ENCODE peak calls at places on chromosomes 12 and 14, in six cellular contexts. G is ascending aorta, L is heart left ventricle, Z is neural crest cell, T is cardiac muscle cell, V is uterus. D is an unnamed sample.

GRCh38 chr12:32302218-32302826 is 97.0 kb upstream of the FGD4 start:
- DNase-seq in V (no peak), T (peak; percentile 60), L (no peak), Z (no peak), G (no peak), D (no peak)

GRCh38 chr14:68670344-68670725 is 122.5 kb downstream of the ZFP36L1 start:
- DNase-seq in T (no peak), L (no peak), G (no peak), Z (no peak), V (peak; percentile 18), D (no peak)

GRCh38 chr12:102816816-102817434 is 100.1 kb downstream of the PAH start:
- DNase-seq in G (no peak), L (no peak), Z (no peak), V (no peak), T (peak; percentile 57), D (peak; percentile 9)

GRCh38 chr14:33210304-33210703 is 271.6 kb downstream of the NPAS3 start:
- DNase-seq in Z (peak; percentile 33), G (no peak), V (no peak), L (no peak), T (peak; percentile 75), D (peak; percentile 71)

GRCh38 chr14:51188566-51189185 is 51.4 kb upstream of the TMX1 start:
- DNase-seq in G (no peak), T (no peak), V (peak; percentile 37), Z (no peak), L (no peak), D (no peak)

GRCh38 chr14:105324871-105325270 is 10.3 kb downstream of the PACS2 start:
- DNase-seq in Z (no peak), L (no peak), G (no peak), T (no peak), V (no peak), D (no peak)

GRCh38 chr14:72961579-72962335 is 35.5 kb downstream of the DCAF4 start:
- DNase-seq in Z (no peak), T (no peak), L (no peak), V (no peak), G (no peak), D (no peak)

GRCh38 chr14:79608426-79608825 is 602.9 kb downstream of the DIO2 start:
- DNase-seq in V (no peak), Z (no peak), G (no peak), T (no peak), L (no peak), D (no peak)

GRCh38 chr12:41573445-41573844 is 385.3 kb downstream of the PDZRN4 start:
- DNase-seq in G (no peak), T (no peak), L (no peak), Z (no peak), V (no peak), D (no peak)

GRCh38 chr12:123916729-123917128 is 55.9 kb downstream of the CCDC92 start:
- DNase-seq in V (no peak), G (no peak), Z (no peak), T (no peak), L (no peak), D (no peak)

GRCh38 chr12:55742719-55743130 is at the start of gene GDF11:
- DNase-seq in Z (peak; percentile 76), T (peak; percentile 93), G (no peak), V (peak; percentile 87), L (peak; percentile 89), D (no peak)

GRCh38 chr12:63317880-63318279 is 166.9 kb upstream of the AVPR1A start:
- DNase-seq in T (no peak), G (no peak), L (no peak), Z (no peak), V (no peak), D (no peak)

DNA sequence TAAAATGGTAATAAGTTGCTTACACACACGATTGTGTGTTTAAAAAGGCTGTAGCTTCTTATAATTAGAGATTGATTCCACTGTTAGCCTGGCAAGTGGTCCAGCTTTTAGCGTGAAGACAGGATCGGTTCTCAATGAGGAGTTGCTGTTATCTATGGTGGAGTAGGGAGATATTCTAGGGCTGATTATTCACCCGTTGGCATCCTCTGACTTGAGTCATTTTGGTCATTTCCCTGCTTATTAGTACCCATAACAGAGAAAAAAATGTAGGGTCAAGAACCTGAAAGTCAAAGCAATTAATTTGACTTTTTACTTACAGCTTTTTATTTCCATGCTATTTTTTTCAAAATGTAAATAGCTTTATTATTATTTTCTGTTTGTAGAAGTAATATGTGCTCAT is 76.0 kb downstream of the KCNK13 start:
- DNase-seq in L (no peak), Z (no peak), V (no peak), T (no peak), G (no peak), D (no peak)
- TF ChIP-seq CTCF in L (no peak), Z (no peak), V (no peak), T (no peak), G (no peak), D (no peak)

GRCh38 chr14:101557811-101558738 is 3.2 kb upstream of the DIO3 start:
- DNase-seq in G (no peak), T (no peak), L (peak; percentile 36), V (peak; percentile 72), Z (no peak), D (no peak)
- TF ChIP-seq CTCF in G (no peak), T (peak; percentile 26), L (no peak), V (peak; percentile 52), Z (no peak), D (no peak)

GRCh38 chr12:120581998-120582397 is 796 bp upstream of the POP5 start:
- DNase-seq in L (no peak), Z (no peak), G (no peak), T (no peak), V (no peak), D (no peak)

GRCh38 chr12:120586860-120587259 is 5.7 kb upstream of the POP5 start:
- DNase-seq in G (no peak), V (no peak), L (no peak), Z (no peak), T (no peak), D (no peak)

GRCh38 chr12:120583478-120584030 is 2.4 kb upstream of the POP5 start:
- DNase-seq in G (no peak), L (peak; percentile 86), T (peak; percentile 76), V (peak; percentile 71), Z (peak; percentile 80), D (peak; percentile 86)

GRCh38 chr12:120586216-120586615 is 5.0 kb upstream of the POP5 start:
- DNase-seq in L (no peak), V (no peak), Z (no peak), T (no peak), G (no peak), D (no peak)

DNA sequence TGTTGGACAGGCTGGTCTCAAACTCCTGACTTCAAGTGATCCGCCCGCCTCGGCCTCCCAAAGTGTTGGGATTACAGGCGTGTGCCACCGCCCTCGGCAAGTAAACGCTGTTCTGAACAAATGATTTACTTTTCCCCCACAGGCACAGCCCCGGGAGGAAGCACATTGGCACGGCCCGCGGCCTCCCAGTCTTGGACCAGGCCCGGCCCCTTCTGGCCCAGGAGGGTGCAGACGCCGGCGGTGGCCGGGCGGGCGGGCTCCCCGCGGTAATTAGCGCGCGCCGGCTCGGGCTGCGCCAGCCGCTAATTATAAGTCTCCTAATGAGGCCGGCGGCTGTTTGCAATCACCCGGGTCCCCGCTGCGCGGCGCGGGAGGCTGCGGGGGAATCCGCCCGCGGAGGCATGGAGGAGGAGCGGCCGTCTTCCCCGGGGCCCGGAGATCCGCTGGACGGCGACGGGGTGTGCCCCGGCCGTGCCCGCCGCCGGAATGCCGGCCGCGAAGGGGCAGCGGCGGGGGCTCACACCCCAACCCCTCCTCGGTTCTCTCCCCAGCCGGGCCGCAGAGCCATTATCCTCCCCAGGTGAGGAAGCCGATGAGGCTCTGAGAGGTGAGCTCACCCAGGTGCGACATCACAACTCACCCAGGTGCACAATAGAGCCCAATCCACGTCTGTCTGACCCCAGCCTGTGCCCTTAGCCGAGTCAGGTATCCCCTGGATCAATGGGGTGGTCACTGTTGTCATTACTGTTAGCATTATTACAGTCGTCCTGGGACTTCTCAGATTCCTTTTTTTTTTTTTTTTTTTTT is 3.3 kb upstream of the POP5 start:
- DNase-seq in Z (peak; percentile 39), V (peak; percentile 26), G (no peak), T (peak; percentile 59), L (peak; percentile 74), D (peak; percentile 67)
- TF ChIP-seq CTCF in Z (peak; percentile 37), V (peak; percentile 36), G (peak; percentile 11), T (peak; percentile 31), L (peak; percentile 47), D (peak; percentile 21)

GRCh38 chr12:54721312-54721711 is 73.1 kb upstream of the DCD start:
- DNase-seq in T (no peak), G (no peak), V (no peak), Z (no peak), L (no peak), D (no peak)

GRCh38 chr12:54725233-54725843 is 77.2 kb upstream of the DCD start:
- DNase-seq in G (no peak), L (no peak), Z (no peak), T (peak; percentile 55), V (no peak), D (peak; percentile 15)

GRCh38 chr12:54719691-54720090 is 71.5 kb upstream of the DCD start:
- DNase-seq in L (no peak), G (no peak), Z (no peak), V (no peak), T (no peak), D (no peak)

GRCh38 chr12:54723653-54724256 is 75.6 kb upstream of the DCD start:
- DNase-seq in L (no peak), V (no peak), Z (peak; percentile 10), G (no peak), T (peak; percentile 23), D (no peak)
- TF ChIP-seq CTCF in L (peak; percentile 45), V (no peak), Z (peak; percentile 65), G (no peak), T (peak; percentile 71), D (peak; percentile 42)

GRCh38 chr12:127077262-127078045 is 1189.5 kb upstream of the TMEM132C start:
- DNase-seq in G (no peak), L (no peak), T (peak; percentile 52), Z (no peak), V (no peak), D (no peak)

GRCh38 chr12:127083028-127083949 is 1183.7 kb upstream of the TMEM132C start:
- DNase-seq in T (peak; percentile 63), G (no peak), Z (no peak), L (no peak), V (peak; percentile 14), D (no peak)

GRCh38 chr12:127078577-127079350 is 1188.2 kb upstream of the TMEM132C start:
- DNase-seq in V (no peak), G (no peak), Z (no peak), L (no peak), T (no peak), D (no peak)

GRCh38 chr12:127081058-127081457 is 1185.9 kb upstream of the TMEM132C start:
- DNase-seq in G (no peak), L (no peak), Z (no peak), V (no peak), T (no peak), D (no peak)

GRCh38 chr12:127079636-127080035 is 1187.3 kb upstream of the TMEM132C start:
- DNase-seq in G (no peak), Z (no peak), V (no peak), L (no peak), T (no peak), D (no peak)
- TF ChIP-seq CTCF in G (no peak), Z (no peak), V (no peak), L (no peak), T (no peak), D (no peak)

D was measured in nephron progenitor cell.